ENCODE peak calls at places on chromosomes 1 and 21, in six cellular contexts. A is fibroblast of the conjunctiva, V is T-helper 9 cell, X is T-helper 2 cell, M is AG08396, E is caudate nucleus. J is an unnamed sample.

GRCh38 chr1:210144736-210145135 is 87.9 kb upstream of the SERTAD4 start:
- DNase-seq in M (no peak), V (no peak), X (no peak), E (no peak), A (no peak), J (no peak)

GRCh38 chr1:176617881-176618280 is 154.9 kb downstream of the PAPPA2 start:
- DNase-seq in X (no peak), E (no peak), A (no peak), M (no peak), V (no peak), J (no peak)

GRCh38 chr1:42176902-42177519 is 12.5 kb upstream of the GUCA2A start:
- DNase-seq in E (no peak), A (peak; percentile 23), M (peak; percentile 54), V (no peak), X (no peak), J (peak; percentile 60)

GRCh38 chr21:37525810-37526209 is 159.2 kb downstream of the DYRK1A start:
- DNase-seq in M (no peak), A (no peak), E (no peak), V (no peak), X (no peak), J (no peak)

GRCh38 chr1:3608154-3608553 is 3.2 kb downstream of the MEGF6 start:
- DNase-seq in M (no peak), V (no peak), A (no peak), E (no peak), X (no peak), J (no peak)

GRCh38 chr21:14356771-14357170 is 26.2 kb downstream of the HSPA13 start:
- DNase-seq in V (no peak), M (no peak), A (no peak), X (no peak), E (no peak), J (no peak)

GRCh38 chr1:31768939-31769704 is 5.0 kb upstream of the ADGRB2 start:
- DNase-seq in V (no peak), X (no peak), A (no peak), E (no peak), M (no peak), J (no peak)

GRCh38 chr21:45430521-45431501 is 25.8 kb downstream of the COL18A1 start:
- DNase-seq in E (no peak), M (no peak), A (no peak), X (no peak), V (no peak), J (peak; percentile 58)

GRCh38 chr1:205074513-205074912 is 9.7 kb downstream of the TMEM81 start:
- DNase-seq in M (peak; percentile 25), A (no peak), V (no peak), X (no peak), E (no peak), J (no peak)

GRCh38 chr1:20654104-20654690 is 7.0 kb downstream of the DDOST start:
- DNase-seq in E (no peak), A (no peak), X (no peak), V (no peak), M (no peak), J (no peak)

J was measured in HuH-7.5.